ENCODE peak calls at places on chromosomes 3 and 15, in seven cellular contexts. W is SK-N-SH, B is transverse colon, K is NCI-H510A treated with DMSO at 0.1 percent for 48 hours, S is AG04450, E is GM10248, Q is H7. N is an unnamed sample.

GRCh38 chr15:69612112-69612511 is 159.5 kb downstream of the RPLP1 start:
- DNase-seq in W (no peak), B (no peak), K (peak), S (no peak), E (no peak), Q (no peak), N (peak)

GRCh38 chr3:156760333-156760732 is 65.8 kb upstream of the LEKR1 start:
- DNase-seq in W (no peak), B (no peak), K (no peak), S (no peak), E (peak), Q (no peak), N (no peak)

GRCh38 chr3:183896184-183896583 is 11.5 kb upstream of the PARL start:
- DNase-seq in W (no peak), B (no peak), K (no peak), S (no peak), E (no peak), Q (no peak), N (no peak)

GRCh38 chr3:89049119-89049518 is 58.3 kb upstream of the EPHA3 start:
- DNase-seq in W (peak), B (no peak), K (no peak), S (no peak), E (no peak), Q (peak), N (no peak)

GRCh38 chr3:86814321-86814720 is 176.6 kb downstream of the VGLL3 start:
- DNase-seq in W (no peak), B (no peak), K (no peak), S (no peak), E (no peak), Q (no peak), N (no peak)

GRCh38 chr15:33584797-33585196 is 274.0 kb downstream of the RYR3 start:
- DNase-seq in W (no peak), B (no peak), K (no peak), S (no peak), E (no peak), Q (no peak), N (no peak)

GRCh38 chr15:40307421-40308165 is at the start of gene PLCB2:
- DNase-seq in W (no peak), B (peak), K (peak), S (no peak), E (peak), Q (peak), N (peak)

GRCh38 chr3:3316523-3316922 is 137.0 kb upstream of the CRBN start:
- DNase-seq in W (no peak), B (no peak), K (no peak), S (no peak), E (no peak), Q (no peak), N (no peak)

GRCh38 chr3:134231131-134231530 is 19.5 kb downstream of the RYK start:
- DNase-seq in W (no peak), B (no peak), K (no peak), S (no peak), E (no peak), Q (no peak), N (no peak)

GRCh38 chr3:86954226-86954625 is 36.7 kb downstream of the VGLL3 start:
- DNase-seq in W (no peak), B (no peak), K (peak), S (no peak), E (no peak), Q (no peak), N (no peak)

GRCh38 chr3:149832086-149832485 is 19.1 kb downstream of the RNF13 start:
- DNase-seq in W (no peak), B (no peak), K (no peak), S (no peak), E (no peak), Q (no peak), N (no peak)

GRCh38 chr3:4898454-4899313 is 80.6 kb upstream of the BHLHE40 start:
- DNase-seq in W (no peak), B (no peak), K (no peak), S (no peak), E (peak), Q (no peak), N (no peak)

GRCh38 chr3:154973851-154974250 is 106.3 kb upstream of the MME start:
- DNase-seq in W (no peak), B (no peak), K (no peak), S (no peak), E (no peak), Q (no peak), N (no peak)

GRCh38 chr15:81106560-81106959 is 27.5 kb upstream of the CFAP161 start:
- DNase-seq in W (peak), B (peak), K (peak), S (peak), E (peak), Q (peak), N (peak)

GRCh38 chr3:41026394-41027177 is 172.7 kb upstream of the CTNNB1 start:
- DNase-seq in W (peak), B (peak), K (no peak), S (peak), E (no peak), Q (no peak), N (peak)

GRCh38 chr15:45869034-45869668 is 234.3 kb downstream of the SQOR start:
- DNase-seq in W (no peak), B (no peak), K (no peak), S (no peak), E (no peak), Q (no peak), N (no peak)

GRCh38 chr3:48222616-48223513 is at the start of gene CAMP:
- DNase-seq in W (peak), B (peak), K (peak), S (no peak), E (peak), Q (no peak), N (peak)

GRCh38 chr3:8201886-8202285 is 299.7 kb upstream of the LMCD1 start:
- DNase-seq in W (no peak), B (no peak), K (no peak), S (no peak), E (no peak), Q (no peak), N (no peak)

GRCh38 chr3:28334552-28334951 is 14.0 kb upstream of the ZCWPW2 start:
- DNase-seq in W (no peak), B (no peak), K (no peak), S (no peak), E (no peak), Q (no peak), N (no peak)

GRCh38 chr3:55750525-55750924 is 263.4 kb upstream of the WNT5A start:
- DNase-seq in W (no peak), B (peak), K (no peak), S (peak), E (no peak), Q (no peak), N (no peak)

GRCh38 chr3:146100825-146101444 is 60.0 kb downstream of the PLOD2 start:
- DNase-seq in W (no peak), B (no peak), K (no peak), S (no peak), E (no peak), Q (no peak), N (no peak)

GRCh38 chr3:108319428-108320053 is 23.2 kb downstream of the HHLA2 start:
- DNase-seq in W (no peak), B (peak), K (no peak), S (no peak), E (no peak), Q (no peak), N (no peak)

GRCh38 chr3:176814252-176814651 is 383.0 kb downstream of the TBL1XR1 start:
- DNase-seq in W (peak), B (peak), K (no peak), S (peak), E (peak), Q (peak), N (peak)

GRCh38 chr15:78414608-78415250 is 23.3 kb upstream of the IREB2 start:
- DNase-seq in W (no peak), B (no peak), K (no peak), S (no peak), E (no peak), Q (no peak), N (no peak)

GRCh38 chr15:50298340-50298739 is 32.8 kb upstream of the HDC start:
- DNase-seq in W (no peak), B (no peak), K (no peak), S (no peak), E (no peak), Q (no peak), N (no peak)

GRCh38 chr3:119559441-119559963 is at the start of gene CD80:
- DNase-seq in W (no peak), B (peak), K (peak), S (no peak), E (peak), Q (peak), N (peak)

GRCh38 chr3:82082796-82083195 is 321.4 kb upstream of the GBE1 start:
- DNase-seq in W (no peak), B (no peak), K (no peak), S (no peak), E (no peak), Q (no peak), N (no peak)

GRCh38 chr15:33675246-33675645 is 293.1 kb upstream of the CHRM5 start:
- DNase-seq in W (peak), B (no peak), K (no peak), S (no peak), E (peak), Q (peak), N (no peak)

GRCh38 chr3:196757876-196758739 is 18.5 kb downstream of the PAK2 start:
- DNase-seq in W (no peak), B (no peak), K (no peak), S (peak), E (no peak), Q (no peak), N (no peak)

N was measured in heart left ventricle.